ENCODE peak calls at places on chromosomes 6 and 20, in four cellular contexts. C, N, Z and M are unnamed samples.

GRCh38 chr6:108732101-108732870 is 115.9 kb upstream of the ARMC2 start:
- DNase-seq in C (peak; percentile 57), N (peak; percentile 72), Z (no peak), M (no peak)

GRCh38 chr6:24374612-24375011 is 16.8 kb upstream of the DCDC2 start:
- DNase-seq in C (no peak), N (no peak), Z (no peak), M (no peak)

GRCh38 chr6:163311830-163312229 is 102.7 kb upstream of the QKI start:
- DNase-seq in C (peak; percentile 38), N (peak; percentile 36), Z (no peak), M (no peak)

GRCh38 chr6:41373367-41373918 is 38.0 kb downstream of the NCR2 start:
- DNase-seq in C (no peak), N (no peak), Z (no peak), M (no peak)

GRCh38 chr6:3884007-3884745 is 35.0 kb downstream of the FAM50B start:
- DNase-seq in C (no peak), N (peak; percentile 79), Z (no peak), M (no peak)

GRCh38 chr6:34514593-34515472 is 41.3 kb downstream of the SPDEF start:
- DNase-seq in C (no peak), N (peak; percentile 33), Z (peak; percentile 39), M (no peak)

GRCh38 chr6:39088331-39088730 is 26.7 kb downstream of the SAYSD1 start:
- DNase-seq in C (no peak), N (peak; percentile 55), Z (peak; percentile 94), M (no peak)

GRCh38 chr6:164095056-164095455 is 680.5 kb downstream of the QKI start:
- DNase-seq in C (no peak), N (no peak), Z (no peak), M (no peak)

GRCh38 chr20:11810316-11811130 is 107.2 kb upstream of the BTBD3 start:
- DNase-seq in C (no peak), N (peak; percentile 74), Z (no peak), M (no peak)

GRCh38 chr6:30578051-30578450 is 6.8 kb downstream of the ABCF1 start:
- DNase-seq in C (no peak), N (no peak), Z (no peak), M (no peak)

GRCh38 chr20:40323411-40323810 is 365.6 kb downstream of the MAFB start:
- DNase-seq in C (no peak), N (no peak), Z (no peak), M (no peak)

GRCh38 chr6:152981989-152982767 is 663 bp downstream of the FBXO5 start:
- DNase-seq in C (no peak), N (no peak), Z (no peak), M (no peak)

GRCh38 chr6:74805841-74806696 is 399.8 kb downstream of the COL12A1 start:
- DNase-seq in C (no peak), N (no peak), Z (no peak), M (no peak)

GRCh38 chr20:61692476-61692875 is 373.2 kb downstream of the TAF4 start:
- DNase-seq in C (no peak), N (no peak), Z (no peak), M (no peak)

GRCh38 chr20:844473-845225 is 11.1 kb downstream of the FAM110A start:
- DNase-seq in C (no peak), N (peak; percentile 91), Z (peak; percentile 97), M (peak; percentile 87)

GRCh38 chr6:106739387-106739786 is 110.0 kb downstream of the QRSL1 start:
- DNase-seq in C (peak; percentile 70), N (no peak), Z (no peak), M (no peak)

GRCh38 chr6:104591573-104592334 is 268.0 kb downstream of the HACE1 start:
- DNase-seq in C (no peak), N (peak; percentile 75), Z (no peak), M (no peak)

GRCh38 chr20:62068997-62069396 is 3.3 kb upstream of the TAF4 start:
- DNase-seq in C (no peak), N (no peak), Z (no peak), M (no peak)

GRCh38 chr6:70456725-70457124 is 43.4 kb downstream of the FAM135A start:
- DNase-seq in C (peak; percentile 4), N (no peak), Z (no peak), M (no peak)

GRCh38 chr6:112362027-112362795 is 15.1 kb downstream of the RFPL4B start:
- DNase-seq in C (no peak), N (no peak), Z (no peak), M (no peak)

GRCh38 chr6:131353876-131354275 is 218.6 kb downstream of the AKAP7 start:
- DNase-seq in C (no peak), N (no peak), Z (no peak), M (no peak)

GRCh38 chr20:50594591-50595432 is 84.6 kb downstream of the PTPN1 start:
- DNase-seq in C (no peak), N (peak; percentile 36), Z (no peak), M (no peak)
- TF ChIP-seq CTCF in C (no peak), N (no peak), Z (no peak), M (no peak)

DNA sequence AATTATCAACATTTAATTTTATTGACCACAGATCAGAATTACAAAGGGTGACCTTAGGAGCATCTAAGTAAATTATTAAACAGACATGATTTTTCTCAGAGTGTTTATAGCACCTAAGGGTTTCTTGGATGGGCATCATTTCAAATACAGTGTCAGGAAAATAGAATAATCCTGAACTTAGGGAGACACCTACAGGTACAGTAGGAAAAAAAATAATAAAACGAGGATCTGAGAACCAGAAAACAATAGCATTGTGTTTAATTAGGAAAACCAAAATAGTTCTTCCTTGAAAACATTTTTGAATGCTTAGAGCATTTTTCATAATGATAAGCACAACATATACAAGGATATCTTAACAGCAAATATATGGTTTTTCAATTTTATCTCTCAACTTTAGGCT is 39.2 kb downstream of the MMUT start:
- DNase-seq in C (no peak), N (peak; percentile 35), Z (no peak), M (no peak)
- TF ChIP-seq CTCF in C (peak; percentile 34), N (no peak), Z (peak; percentile 19), M (peak; percentile 56)

GRCh38 chr6:161696828-161697227 is 423.0 kb upstream of the AGPAT4 start:
- DNase-seq in C (no peak), N (no peak), Z (no peak), M (no peak)

DNA sequence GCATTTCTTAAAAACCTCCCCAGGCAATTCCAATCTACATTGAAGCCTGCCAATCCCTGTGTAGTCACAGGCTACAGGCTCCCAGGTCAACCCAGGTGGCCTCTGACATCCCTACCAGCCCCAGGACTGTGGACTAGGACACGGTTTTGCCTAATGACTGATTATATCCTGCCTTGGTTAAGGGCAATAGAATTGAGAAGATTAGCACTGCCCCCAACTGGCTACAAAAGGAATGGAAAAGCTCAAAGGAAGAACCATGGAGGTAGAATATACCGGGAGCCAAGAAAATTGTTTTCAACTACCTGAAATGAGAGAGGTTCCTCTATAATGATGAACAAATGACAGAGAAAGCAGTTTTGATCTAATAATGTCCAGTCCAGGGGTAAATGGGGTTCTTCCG is 421.1 kb upstream of the AGPAT4 start:
- DNase-seq in C (peak; percentile 17), N (peak; percentile 53), Z (peak; percentile 15), M (no peak)
- TF ChIP-seq CTCF in C (no peak), N (peak; percentile 56), Z (peak; percentile 63), M (peak; percentile 58)

DNA sequence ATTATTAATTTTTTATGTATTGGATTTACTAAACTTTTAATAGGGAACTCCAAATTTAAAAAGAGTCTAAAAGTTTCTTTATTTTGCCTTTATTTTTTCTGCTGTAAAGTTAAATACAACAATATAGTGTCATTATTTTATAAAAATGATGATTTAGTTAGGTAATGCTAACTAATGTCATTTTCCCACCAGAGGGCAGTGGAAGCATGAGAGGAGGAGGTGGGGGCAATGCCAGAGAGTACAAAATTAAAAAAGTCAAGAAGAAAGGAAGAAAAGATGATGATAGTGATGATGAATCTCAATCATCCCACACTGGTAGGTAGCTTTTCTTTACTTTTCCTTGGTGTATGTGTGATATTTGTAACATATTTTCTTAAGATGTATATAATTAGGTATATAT is 20.2 kb upstream of the FHL5 start:
- DNase-seq in C (no peak), N (peak; percentile 44), Z (no peak), M (no peak)
- TF ChIP-seq CTCF in C (peak; percentile 19), N (peak; percentile 43), Z (peak; percentile 44), M (peak; percentile 61)

DNA sequence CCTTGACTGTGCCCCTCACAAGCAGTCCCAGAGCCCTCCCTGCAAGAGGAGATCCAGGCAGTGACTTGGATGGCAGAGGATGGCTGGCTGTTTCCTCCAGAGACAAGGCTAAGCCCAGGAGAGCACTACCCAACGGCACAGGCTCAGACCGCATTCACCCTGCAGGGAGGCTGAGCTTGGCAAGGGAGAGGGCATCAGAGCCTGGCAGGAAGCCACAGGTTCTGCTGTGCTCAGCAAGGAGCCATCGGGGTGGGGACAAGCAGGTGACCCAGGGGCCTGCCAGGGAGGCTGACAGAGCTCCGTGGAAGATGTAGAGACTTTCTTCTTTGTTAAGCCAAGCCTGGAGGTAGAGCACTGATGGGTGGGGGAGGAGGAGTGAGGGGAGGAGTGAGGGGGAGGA is 159.2 kb upstream of the CST7 start:
- DNase-seq in C (no peak), N (no peak), Z (no peak), M (no peak)
- TF ChIP-seq CTCF in C (no peak), N (no peak), Z (no peak), M (no peak)

GRCh38 chr20:63819224-63819917 is 11.7 kb downstream of the ZBTB46 start:
- DNase-seq in C (no peak), N (peak; percentile 49), Z (no peak), M (no peak)
- TF ChIP-seq CTCF in C (no peak), N (peak; percentile 35), Z (peak; percentile 36), M (peak; percentile 27)